ENCODE peak calls at places on chromosomes 4 and X, in eight cellular contexts. A is stomach, S is HepG2, M is tibial nerve, J is sigmoid colon, D is suprapubic skin, I is ovary, G is transverse colon. W is an unnamed sample.

GRCh38 chr4:181909368-181909767 is 333.8 kb upstream of the TENM3 start:
- DNase-seq in J (no peak), M (no peak), D (no peak), I (no peak), S (no peak), G (no peak), A (no peak), W (no peak)

GRCh38 chr4:114600672-114601071 is 2.1 kb downstream of the UGT8 start:
- DNase-seq in I (no peak), D (no peak), A (no peak), S (no peak), J (no peak), M (no peak), G (no peak), W (no peak)

GRCh38 chrX:108541286-108541685 is 101.6 kb downstream of the COL4A5 start:
- DNase-seq in S (no peak), A (no peak), I (no peak), M (no peak), J (no peak), D (no peak), G (no peak), W (no peak)

GRCh38 chr4:185004562-185005208 is 13.6 kb upstream of the HELT start:
- DNase-seq in A (peak; percentile 55), J (peak; percentile 73), I (peak; percentile 45), D (no peak), S (no peak), G (peak; percentile 16), M (no peak), W (no peak)

GRCh38 chr4:173185832-173186545 is 17.4 kb downstream of the GALNT7 start:
- DNase-seq in J (no peak), S (no peak), G (no peak), A (no peak), M (no peak), I (no peak), D (no peak), W (no peak)

GRCh38 chrX:33465137-33465536 is 253.8 kb upstream of the DMD start:
- DNase-seq in G (no peak), S (no peak), I (no peak), M (no peak), A (no peak), J (no peak), D (no peak), W (no peak)

GRCh38 chrX:8731579-8732395 is at the start of gene ANOS1:
- DNase-seq in M (peak; percentile 17), G (no peak), J (peak; percentile 64), A (peak; percentile 47), I (peak; percentile 35), D (no peak), S (no peak), W (no peak)

GRCh38 chr4:8225704-8226443 is 26.8 kb downstream of the SH3TC1 start:
- DNase-seq in A (no peak), J (no peak), I (no peak), G (no peak), M (no peak), S (peak; percentile 73), D (no peak), W (no peak)

GRCh38 chr4:70902577-70903281 is 560 bp downstream of the MOB1B start:
- DNase-seq in G (no peak), A (no peak), M (no peak), S (no peak), I (no peak), D (peak; percentile 80), J (no peak), W (no peak)

GRCh38 chr4:27084685-27085356 is 224.2 kb downstream of the STIM2 start:
- DNase-seq in G (peak; percentile 13), D (no peak), A (peak; percentile 53), J (no peak), I (peak; percentile 30), M (no peak), S (no peak), W (no peak)

GRCh38 chr4:102500371-102501175 is 586 bp upstream of the NFKB1 start:
- DNase-seq in M (peak; percentile 45), D (peak; percentile 80), A (peak; percentile 50), I (peak; percentile 78), G (peak; percentile 52), J (peak; percentile 78), S (peak; percentile 24), W (no peak)

GRCh38 chr4:183422962-183423653 is 21.3 kb upstream of the CDKN2AIP start:
- DNase-seq in M (no peak), I (no peak), A (no peak), J (no peak), D (no peak), G (no peak), S (no peak), W (no peak)

GRCh38 chr4:152073738-152074137 is 312.9 kb upstream of the GATB start:
- DNase-seq in I (no peak), S (no peak), G (no peak), A (no peak), M (no peak), D (no peak), J (no peak), W (peak; percentile 86)

GRCh38 chr4:152072886-152073285 is 312.1 kb upstream of the GATB start:
- DNase-seq in M (no peak), I (no peak), G (no peak), S (no peak), D (no peak), A (no peak), J (no peak), W (peak; percentile 83)

GRCh38 chr4:152074573-152074972 is 313.8 kb upstream of the GATB start:
- DNase-seq in I (no peak), S (no peak), G (no peak), D (no peak), M (no peak), J (no peak), A (no peak), W (no peak)

GRCh38 chr4:152075253-152075928 is 314.6 kb upstream of the GATB start:
- DNase-seq in J (no peak), G (no peak), M (no peak), A (no peak), D (no peak), I (no peak), S (no peak), W (peak; percentile 79)

DNA sequence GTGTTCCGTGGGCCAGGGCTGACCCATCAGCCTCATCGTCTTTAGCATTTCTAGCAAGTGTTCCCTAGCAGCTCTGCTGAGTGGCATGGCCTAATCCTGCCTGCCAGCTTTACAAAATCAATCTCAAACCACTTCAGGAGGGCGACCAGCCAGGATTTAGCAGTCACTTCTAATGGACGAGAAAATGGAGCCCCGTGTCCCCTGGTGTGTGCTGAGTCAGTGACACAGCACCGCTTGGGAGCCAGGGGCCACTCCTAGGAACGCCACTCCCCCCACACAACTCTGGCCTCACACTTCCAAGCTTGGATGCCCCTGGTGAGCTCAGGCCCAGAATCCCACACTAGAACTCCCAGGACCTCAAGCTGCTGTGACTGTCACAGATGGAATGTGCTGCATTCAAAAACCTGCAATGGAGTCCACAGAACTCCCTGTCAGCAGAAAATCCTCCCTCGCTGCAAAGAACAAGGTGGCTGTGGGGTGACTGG is 311.2 kb upstream of the GATB start:
- DNase-seq in S (no peak), G (no peak), D (no peak), J (no peak), A (no peak), I (no peak), M (no peak), W (peak; percentile 88)
- H3K4me1 ChIP-seq in S (peaks cover 10% of the 10 kb centered on the region), G (no peaks in the 10 kb centered on the region), D (peaks cover 5% of the 10 kb centered on the region), J (no peaks in the 10 kb centered on the region), A (no peaks in the 10 kb centered on the region), I (peaks cover 2% of the 10 kb centered on the region), M (no peaks in the 10 kb centered on the region), W (no peaks in the 10 kb centered on the region)

GRCh38 chr4:138225477-138225876 is 16.7 kb downstream of the SLC7A11 start:
- DNase-seq in S (no peak), I (no peak), D (no peak), J (no peak), M (no peak), A (no peak), G (no peak), W (no peak)

GRCh38 chr4:138222041-138222440 is 20.1 kb downstream of the SLC7A11 start:
- DNase-seq in S (no peak), D (no peak), I (no peak), A (no peak), J (no peak), G (no peak), M (no peak), W (no peak)

GRCh38 chr4:138224614-138225013 is 17.5 kb downstream of the SLC7A11 start:
- DNase-seq in G (no peak), M (no peak), J (no peak), A (no peak), D (no peak), I (no peak), S (no peak), W (no peak)

GRCh38 chr4:138226351-138226750 is 15.8 kb downstream of the SLC7A11 start:
- DNase-seq in I (no peak), A (no peak), D (no peak), J (no peak), S (no peak), G (no peak), M (no peak), W (no peak)

DNA sequence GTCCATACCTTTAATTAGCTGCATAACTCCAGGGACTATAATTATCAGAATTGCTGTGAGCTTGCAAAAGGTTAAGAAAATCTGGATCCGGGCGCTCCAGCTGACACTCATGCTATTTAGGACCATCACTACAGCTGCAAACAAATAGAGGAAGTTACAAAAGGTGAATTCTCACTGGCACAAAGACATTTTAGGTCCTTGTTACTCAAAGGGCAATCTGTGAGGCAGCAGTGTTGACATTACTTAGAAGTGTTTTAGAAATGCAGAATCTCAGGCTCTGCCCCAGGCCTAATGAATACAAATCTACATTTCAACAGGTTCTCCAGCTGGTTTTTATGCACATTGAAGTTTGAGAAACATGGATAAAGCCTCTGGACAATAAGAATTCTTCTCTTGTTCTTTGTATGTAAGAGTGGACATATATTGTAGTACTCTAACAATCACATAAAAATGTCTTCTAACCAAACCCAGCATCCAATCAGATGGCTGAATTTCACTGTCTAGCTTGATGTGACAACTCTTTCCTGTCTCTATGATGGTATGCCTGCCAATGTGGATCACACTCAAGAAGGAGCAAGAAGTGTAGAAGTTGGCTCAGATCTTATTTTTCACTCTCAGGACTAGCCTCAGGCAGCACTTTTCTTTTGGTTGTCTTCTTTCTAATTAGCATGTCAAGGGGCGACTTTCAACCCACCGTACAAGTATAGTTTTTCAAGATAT is 18.8 kb downstream of the SLC7A11 start:
- DNase-seq in G (no peak), M (no peak), D (no peak), A (no peak), I (no peak), J (no peak), S (no peak), W (no peak)
- TF ChIP-seq EP300 in G (no peak), M (no peak), D (no peak), A (no peak), I (no peak), J (no peak), S (no peak), W (no peak)

DNA sequence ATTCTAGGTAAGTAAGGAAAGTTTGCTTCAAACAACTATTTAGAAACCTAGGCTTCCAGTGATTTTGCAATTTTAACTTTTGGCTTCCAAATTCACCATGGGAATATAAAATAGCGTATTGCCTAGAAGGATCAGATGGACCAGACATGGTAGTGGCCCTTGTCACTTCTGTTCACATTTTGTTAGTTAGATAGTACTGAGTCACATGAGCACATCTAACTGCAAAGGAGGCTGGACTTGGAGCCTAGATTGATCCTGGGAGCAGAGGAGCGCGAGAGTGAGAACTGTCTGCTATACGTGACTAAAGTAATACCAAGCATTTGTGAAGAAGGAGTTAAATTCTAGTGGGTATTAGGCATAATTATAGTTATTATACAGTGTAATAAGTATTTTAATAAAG is 102.4 kb downstream of the ARHGAP24 start:
- DNase-seq in M (no peak), G (no peak), J (no peak), I (no peak), D (no peak), A (no peak), S (no peak), W (no peak)
- TF ChIP-seq POLR2A in M (no peak), G (no peak), J (no peak), I (no peak), D (no peak), A (no peak), S (no peak), W (no peak)

GRCh38 chr4:140047017-140047640 is 106.9 kb downstream of the MAML3 start:
- DNase-seq in I (no peak), J (no peak), D (no peak), S (no peak), A (peak; percentile 33), M (no peak), G (no peak), W (no peak)
- H3K4me1 ChIP-seq in I (peaks cover 5% of the 10 kb centered on the region), J (peaks cover 22% of the 10 kb centered on the region), D (peaks cover 41% of the 10 kb centered on the region), S (peaks cover 20% of the 10 kb centered on the region), A (peaks cover 45% of the 10 kb centered on the region), M (peaks cover 23% of the 10 kb centered on the region), G (peaks cover 17% of the 10 kb centered on the region), W (peaks cover 25% of the 10 kb centered on the region)